ENCODE peak calls at places on chromosomes 4 and X, in four cellular contexts. P, N, E and L are unnamed samples.

GRCh38 chrX:15815779-15816452 is 25.6 kb downstream of the ZRSR2 start:
- DNase-seq in P (peak; percentile 19), N (no peak), E (no peak), L (no peak)

GRCh38 chr4:151865327-151865726 is 104.5 kb upstream of the GATB start:
- DNase-seq in P (no peak), N (no peak), E (no peak), L (no peak)

GRCh38 chr4:73841243-73841925 is 4.9 kb downstream of the CXCL6 start:
- DNase-seq in P (no peak), N (no peak), E (peak; percentile 31), L (no peak)

GRCh38 chrX:9873952-9874351 is 87.7 kb downstream of the SHROOM2 start:
- DNase-seq in P (peak; percentile 44), N (no peak), E (no peak), L (no peak)

GRCh38 chr4:184746532-184746870 is 12.6 kb upstream of the CENPU start:
- DNase-seq in P (no peak), N (no peak), E (peak; percentile 84), L (peak; percentile 40)

GRCh38 chrX:16868920-16869319 is 1.2 kb downstream of the RBBP7 start:
- DNase-seq in P (no peak), N (no peak), E (no peak), L (no peak)

GRCh38 chrX:87941841-87942240 is 424.2 kb downstream of the KLHL4 start:
- DNase-seq in P (no peak), N (no peak), E (no peak), L (no peak)

GRCh38 chr4:137083571-137083970 is 448.7 kb downstream of the PCDH18 start:
- DNase-seq in P (no peak), N (no peak), E (no peak), L (no peak)

GRCh38 chrX:45806410-45807121 is 605.9 kb upstream of the DIPK2B start:
- DNase-seq in P (no peak), N (no peak), E (peak; percentile 69), L (no peak)

GRCh38 chr4:155342142-155342541 is 34.6 kb downstream of the MAP9 start:
- DNase-seq in P (peak; percentile 18), N (peak; percentile 11), E (peak; percentile 69), L (no peak)

GRCh38 chr4:176635372-176636261 is 157.1 kb downstream of the VEGFC start:
- DNase-seq in P (peak; percentile 80), N (no peak), E (peak; percentile 91), L (no peak)

GRCh38 chr4:133190098-133190497 is 41.0 kb downstream of the PCDH10 start:
- DNase-seq in P (no peak), N (no peak), E (no peak), L (no peak)

GRCh38 chr4:5374577-5374976 is 323.3 kb downstream of the STK32B start:
- DNase-seq in P (no peak), N (no peak), E (no peak), L (no peak)

GRCh38 chrX:50801135-50801534 is 12.9 kb downstream of the SHROOM4 start:
- DNase-seq in P (no peak), N (no peak), E (no peak), L (no peak)

GRCh38 chrX:50799531-50799961 is 14.4 kb downstream of the SHROOM4 start:
- DNase-seq in P (no peak), N (peak; percentile 36), E (peak; percentile 81), L (no peak)

GRCh38 chrX:50805316-50805715 is 8.7 kb downstream of the SHROOM4 start:
- DNase-seq in P (no peak), N (no peak), E (no peak), L (no peak)
- H3K9me3 ChIP-seq in P (no peaks in the 10 kb centered on the region), N (no peaks in the 10 kb centered on the region), E (no peaks in the 10 kb centered on the region), L (no peaks in the 10 kb centered on the region)

GRCh38 chrX:51456246-51456645 is 40.1 kb downstream of the NUDT11 start:
- DNase-seq in P (no peak), N (no peak), E (no peak), L (peak; percentile 13)

GRCh38 chrX:51459125-51459524 is 37.3 kb downstream of the NUDT11 start:
- DNase-seq in P (no peak), N (no peak), E (peak; percentile 21), L (no peak)

GRCh38 chrX:51461053-51462050 is 35.0 kb downstream of the NUDT11 start:
- DNase-seq in P (peak; percentile 12), N (no peak), E (peak; percentile 16), L (no peak)

GRCh38 chrX:51456814-51457213 is 39.6 kb downstream of the NUDT11 start:
- DNase-seq in P (no peak), N (no peak), E (no peak), L (no peak)
- TF ChIP-seq CTCF in P (no peak), N (no peak), E (no peak), L (no peak)

GRCh38 chr4:30460818-30461217 is 259.4 kb upstream of the PCDH7 start:
- DNase-seq in P (no peak), N (no peak), E (no peak), L (no peak)
- H3K9me3 ChIP-seq in P (no peaks in the 10 kb centered on the region), N (no peaks in the 10 kb centered on the region), E (peaks cover under 1% of the 10 kb centered on the region), L (no peaks in the 10 kb centered on the region)

DNA sequence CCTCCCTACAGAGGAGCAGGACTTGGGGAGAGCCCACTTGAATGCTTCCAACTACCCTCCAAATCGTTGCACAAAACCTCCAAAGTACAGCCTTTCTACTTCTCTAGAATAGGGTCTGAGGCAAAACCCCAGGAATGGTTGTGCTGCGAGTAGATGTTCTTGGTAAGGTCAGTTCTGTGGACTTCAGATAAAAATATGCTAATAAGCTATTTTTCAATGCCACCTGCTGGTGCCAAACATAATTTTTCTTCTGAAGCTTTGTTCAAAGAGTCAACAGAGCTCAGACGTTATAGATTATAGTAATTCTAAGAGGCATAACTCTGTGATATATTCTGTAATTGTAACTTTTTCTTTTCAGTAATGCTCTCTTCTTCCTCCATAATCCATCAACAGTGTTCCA is 425.7 kb downstream of the GPAT3 start:
- DNase-seq in P (no peak), N (no peak), E (no peak), L (no peak)
- TF ChIP-seq CTCF in P (peak; percentile 50), N (peak; percentile 18), E (peak; percentile 39), L (no peak)